ENCODE peak calls at places on chromosomes 1 and 21, in seven cellular contexts. A is neural progenitor cell, N is GM23338, E is sigmoid colon, B is Peyer's patch, I is HCT116, V is body of pancreas. Q is an unnamed sample. For H3K4me1, the result is how much of the 10 kb centered on the place peaks cover.

GRCh38 chr1:84300991-84301758 is at the start of gene SAMD13:
- DNase-seq in A (peak), N (no peak), E (peak), B (peak), I (peak), V (peak), Q (no peak)

GRCh38 chr1:40078512-40079333 is 18.3 kb downstream of the PPT1 start:
- DNase-seq in A (peak), N (peak), E (no peak), B (peak), I (peak), V (peak), Q (no peak)

GRCh38 chr1:91637539-91637994 is 136.9 kb downstream of the CDC7 start:
- DNase-seq in A (no peak), N (no peak), E (no peak), B (no peak), I (no peak), V (no peak), Q (peak)

GRCh38 chr1:100353073-100353801 is 931 bp downstream of the CDC14A start:
- DNase-seq in A (peak), N (peak), E (no peak), B (peak), I (no peak), V (no peak), Q (peak)

GRCh38 chr1:170864238-170864637 is 71.1 kb upstream of the MROH9 start:
- DNase-seq in A (no peak), N (no peak), E (no peak), B (no peak), I (no peak), V (peak), Q (no peak)

GRCh38 chr1:95384570-95384969 is 150.6 kb downstream of the RWDD3 start:
- DNase-seq in A (peak), N (peak), E (no peak), B (no peak), I (no peak), V (peak), Q (no peak)

GRCh38 chr1:240912821-240913220 is 300.9 kb upstream of the GREM2 start:
- DNase-seq in A (no peak), N (no peak), E (no peak), B (no peak), I (no peak), V (no peak), Q (no peak)

GRCh38 chr1:116365353-116365780 is 7.7 kb upstream of the ATP1A1 start:
- DNase-seq in A (no peak), N (no peak), E (no peak), B (no peak), I (no peak), V (no peak), Q (no peak)

GRCh38 chr1:214933375-214933774 is 149.2 kb upstream of the KCNK2 start:
- DNase-seq in A (no peak), N (no peak), E (no peak), B (no peak), I (no peak), V (no peak), Q (no peak)

GRCh38 chr1:75492011-75492410 is 118.9 kb downstream of the SLC44A5 start:
- DNase-seq in A (no peak), N (no peak), E (no peak), B (no peak), I (no peak), V (no peak), Q (no peak)

GRCh38 chr1:235503333-235504121 is 725 bp downstream of the B3GALNT2 start:
- DNase-seq in A (peak), N (peak), E (peak), B (peak), I (no peak), V (peak), Q (peak)

GRCh38 chr1:11907275-11908138 is 18.7 kb downstream of the KIAA2013 start:
- DNase-seq in A (peak), N (peak), E (peak), B (peak), I (peak), V (peak), Q (peak)

GRCh38 chr1:151478140-151478812 is 19.0 kb upstream of the POGZ start:
- DNase-seq in A (no peak), N (no peak), E (no peak), B (no peak), I (no peak), V (no peak), Q (no peak)

GRCh38 chr1:192906334-192906733 is 97.5 kb downstream of the RGS2 start:
- DNase-seq in A (no peak), N (no peak), E (no peak), B (no peak), I (no peak), V (no peak), Q (no peak)

GRCh38 chr1:168437821-168438220 is 106.0 kb downstream of the XCL2 start:
- DNase-seq in A (no peak), N (no peak), E (no peak), B (no peak), I (no peak), V (no peak), Q (no peak)

GRCh38 chr1:97680894-97681293 is 239.9 kb downstream of the DPYD start:
- DNase-seq in A (no peak), N (peak), E (no peak), B (no peak), I (no peak), V (no peak), Q (no peak)

GRCh38 chr1:192474080-192474683 is 101.4 kb upstream of the RGS1 start:
- DNase-seq in A (peak), N (peak), E (no peak), B (no peak), I (no peak), V (no peak), Q (no peak)

DNA sequence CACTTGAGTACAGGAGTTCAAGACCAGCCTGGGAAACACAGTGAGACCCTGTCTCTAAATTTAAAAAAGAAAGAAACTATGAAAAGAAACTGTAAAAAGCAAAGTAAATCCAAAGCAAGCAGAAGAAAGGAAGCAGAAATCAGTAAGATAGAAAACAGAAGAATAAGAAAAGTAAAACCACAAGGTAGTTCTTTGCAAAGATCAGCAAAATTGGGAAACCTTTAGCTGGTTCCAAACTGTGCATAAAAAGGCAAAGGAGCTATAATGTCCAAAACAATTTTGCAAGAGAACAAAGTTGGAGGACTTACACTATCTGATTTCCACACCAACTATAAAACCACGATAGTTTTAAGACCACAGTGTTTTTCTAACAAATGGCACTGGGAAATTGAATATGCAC is 218.8 kb downstream of the RPS6KC1 start:
- DNase-seq in A (no peak), N (no peak), E (no peak), B (no peak), I (no peak), V (no peak), Q (no peak)
- H3K4me1 ChIP-seq in A (under half), N (under half), E (under half), B (under half), I (under half), V (under half), Q (under half)

DNA sequence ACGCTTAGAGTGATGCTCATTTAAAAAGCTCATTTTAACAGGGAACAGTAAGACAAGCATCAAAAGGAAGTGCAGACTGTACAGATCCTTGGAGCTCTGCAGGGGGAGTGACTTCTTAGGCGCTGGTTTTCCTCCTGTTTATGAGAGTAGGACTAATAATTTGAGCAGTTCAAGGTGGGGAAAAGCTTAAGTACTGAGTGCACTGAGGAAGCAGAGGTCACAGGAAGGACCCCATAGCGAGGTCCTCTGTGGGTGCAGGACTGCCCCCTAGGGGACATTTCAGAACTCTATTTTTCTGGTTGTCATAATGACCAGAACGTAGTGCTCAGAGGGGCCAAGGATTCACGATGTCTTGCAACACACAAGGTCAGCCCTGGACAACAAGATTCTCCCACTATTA is 112.1 kb downstream of the HLCS start:
- DNase-seq in A (peak), N (peak), E (no peak), B (no peak), I (no peak), V (peak), Q (no peak)
- H3K4me1 ChIP-seq in A (under half), N (under half), E (under half), B (under half), I (under half), V (under half), Q (under half)

GRCh38 chr1:56378376-56379070 is 200.8 kb downstream of the PLPP3 start:
- DNase-seq in A (no peak), N (no peak), E (peak), B (no peak), I (no peak), V (no peak), Q (no peak)

GRCh38 chr1:56377407-56377806 is 202.0 kb downstream of the PLPP3 start:
- DNase-seq in A (no peak), N (no peak), E (no peak), B (no peak), I (no peak), V (no peak), Q (no peak)

GRCh38 chr1:56374026-56374974 is 205.1 kb downstream of the PLPP3 start:
- DNase-seq in A (no peak), N (no peak), E (peak), B (no peak), I (no peak), V (no peak), Q (no peak)

GRCh38 chr1:56376188-56376984 is 203.0 kb downstream of the PLPP3 start:
- DNase-seq in A (peak), N (peak), E (peak), B (no peak), I (peak), V (no peak), Q (no peak)

GRCh38 chr1:56375184-56375837 is 204.1 kb downstream of the PLPP3 start:
- DNase-seq in A (peak), N (peak), E (no peak), B (no peak), I (no peak), V (no peak), Q (no peak)
- H3K4me1 ChIP-seq in A (half or more), N (under half), E (half or more), B (under half), I (under half), V (under half), Q (under half)

DNA sequence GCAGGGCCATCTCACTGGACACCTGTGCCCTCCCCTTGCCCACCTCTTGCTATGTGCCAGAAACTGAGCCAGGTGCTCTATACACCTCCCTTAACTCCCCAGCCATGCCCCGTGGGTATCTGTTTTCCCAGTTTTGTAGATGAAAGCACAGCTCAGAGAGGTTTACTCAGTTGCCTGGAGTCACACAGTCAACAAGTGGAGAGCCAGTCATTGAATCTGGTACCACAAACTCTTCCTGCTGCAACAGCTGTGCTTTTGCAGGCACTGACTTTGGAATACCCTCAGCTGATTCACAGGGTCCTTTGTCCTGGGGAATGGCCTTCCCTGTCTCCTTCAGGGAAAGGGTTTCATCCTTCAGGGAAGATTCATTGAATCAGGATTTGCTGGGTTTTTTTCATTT is 22.1 kb downstream of the PAX7 start:
- DNase-seq in A (no peak), N (no peak), E (no peak), B (no peak), I (no peak), V (no peak), Q (no peak)
- H3K4me1 ChIP-seq in A (half or more), N (half or more), E (under half), B (under half), I (under half), V (under half), Q (under half)

GRCh38 chr21:45104560-45104959 is 30.2 kb downstream of the ADARB1 start:
- DNase-seq in A (no peak), N (no peak), E (no peak), B (no peak), I (no peak), V (peak), Q (no peak)
- H3K4me1 ChIP-seq in A (under half), N (under half), E (half or more), B (under half), I (under half), V (under half), Q (half or more)

GRCh38 chr1:9826087-9826486 is 2.3 kb upstream of the CLSTN1 start:
- DNase-seq in A (no peak), N (no peak), E (no peak), B (no peak), I (no peak), V (no peak), Q (no peak)
- H3K4me1 ChIP-seq in A (under half), N (under half), E (under half), B (under half), I (under half), V (under half), Q (under half)

GRCh38 chr1:225825078-225825477 is 15.2 kb downstream of the EPHX1 start:
- DNase-seq in A (no peak), N (no peak), E (no peak), B (no peak), I (no peak), V (peak), Q (no peak)
- H3K4me1 ChIP-seq in A (under half), N (under half), E (under half), B (under half), I (under half), V (half or more), Q (under half)

GRCh38 chr1:25561426-25562100 is 18.2 kb downstream of the LDLRAP1 start:
- DNase-seq in A (no peak), N (no peak), E (no peak), B (no peak), I (no peak), V (no peak), Q (no peak)

GRCh38 chr1:25562928-25563283 is 19.5 kb downstream of the LDLRAP1 start:
- DNase-seq in A (no peak), N (no peak), E (no peak), B (no peak), I (no peak), V (no peak), Q (peak)

GRCh38 chr1:25563330-25564215 is 20.2 kb downstream of the LDLRAP1 start:
- DNase-seq in A (no peak), N (no peak), E (no peak), B (no peak), I (no peak), V (no peak), Q (peak)

GRCh38 chr1:25560788-25561187 is 17.4 kb downstream of the LDLRAP1 start:
- DNase-seq in A (no peak), N (no peak), E (no peak), B (no peak), I (no peak), V (no peak), Q (peak)

DNA sequence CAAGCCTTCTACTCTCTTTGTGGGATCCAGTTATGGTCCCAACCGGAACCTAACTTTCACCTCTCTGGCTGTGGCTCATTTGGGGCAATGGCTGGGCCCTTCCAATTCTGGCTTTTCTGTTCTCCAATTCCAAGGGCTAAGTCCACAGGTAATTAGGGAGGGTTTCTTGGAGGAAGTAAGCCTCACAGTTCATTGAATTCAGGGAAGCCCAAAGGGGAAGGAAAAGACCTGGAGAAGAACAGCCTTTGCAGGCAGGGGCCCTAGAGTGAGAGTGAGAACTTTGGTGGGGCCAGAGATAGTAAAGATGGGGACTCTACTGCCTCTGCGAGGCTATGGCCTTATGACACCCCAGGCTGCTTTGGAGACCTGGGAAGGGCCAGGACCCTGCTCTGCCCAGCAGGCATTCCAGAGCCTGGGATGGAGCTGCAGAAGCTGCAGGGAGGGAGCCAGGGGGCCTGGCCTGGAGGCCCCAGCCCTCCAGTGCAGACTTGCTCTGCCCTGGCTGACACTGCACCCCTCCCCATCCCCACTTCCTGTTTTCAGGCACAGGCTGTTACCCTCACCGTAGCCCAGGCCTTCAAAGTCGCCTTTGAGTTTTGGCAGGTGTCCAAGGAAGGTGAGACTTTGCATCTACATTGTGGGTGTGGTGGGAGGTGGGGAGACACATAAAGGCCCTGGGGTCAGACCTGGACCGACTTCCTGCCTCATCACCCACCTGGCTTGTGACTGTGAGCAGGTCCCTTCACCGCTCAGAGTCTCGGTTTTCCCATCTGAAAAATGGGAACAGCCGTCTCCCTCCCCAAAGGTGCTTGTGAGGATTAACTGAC is 18.9 kb downstream of the LDLRAP1 start:
- DNase-seq in A (no peak), N (no peak), E (no peak), B (peak), I (no peak), V (peak), Q (peak)
- H3K4me1 ChIP-seq in A (under half), N (under half), E (under half), B (under half), I (under half), V (under half), Q (half or more)